ENCODE peak calls at places on chromosomes 13 and 19, in six cellular contexts. S is mesendoderm, R is IMR-90, Z is neuronal stem cell, F is trophoblast cell, P is H1. Q is an unnamed sample.

GRCh38 chr13:98324105-98324504 is 147.0 kb upstream of the RNF113B start:
- DNase-seq in S (no peak), Z (no peak), R (no peak), P (no peak), F (no peak), Q (no peak)

GRCh38 chr13:22455036-22455435 is 725.7 kb upstream of the SGCG start:
- DNase-seq in P (no peak), R (no peak), Z (no peak), S (peak), F (no peak), Q (no peak)

GRCh38 chr19:58543826-58544590 is at the start of gene TRIM28:
- DNase-seq in Z (peak), R (peak), P (peak), F (peak), S (peak), Q (peak)

GRCh38 chr13:37106642-37107041 is 1.2 kb upstream of the CSNK1A1L start:
- DNase-seq in R (peak), Z (no peak), S (peak), P (no peak), F (no peak), Q (no peak)

GRCh38 chr13:31970237-31970930 is 61.2 kb upstream of the FRY start:
- DNase-seq in S (no peak), Z (no peak), F (no peak), R (peak), P (no peak), Q (peak)

GRCh38 chr19:3821156-3821555 is 35.0 kb upstream of the MATK start:
- DNase-seq in F (no peak), S (no peak), Z (no peak), P (no peak), R (no peak), Q (peak)

GRCh38 chr13:31042501-31043165 is 110.2 kb downstream of the TEX26 start:
- DNase-seq in P (no peak), S (no peak), R (no peak), Z (no peak), F (no peak), Q (no peak)

GRCh38 chr19:18131841-18132596 is 20.9 kb upstream of the PIK3R2 start:
- DNase-seq in S (no peak), P (no peak), Z (no peak), R (no peak), F (no peak), Q (no peak)

GRCh38 chr13:42007844-42008243 is 40.6 kb upstream of the DGKH start:
- DNase-seq in P (no peak), Z (no peak), S (no peak), R (peak), F (no peak), Q (peak)

GRCh38 chr19:7877249-7877836 is 3.2 kb upstream of the PRR36 start:
- DNase-seq in S (no peak), Z (no peak), F (no peak), R (no peak), P (no peak), Q (no peak)

GRCh38 chr19:39090881-39091280 is 6.7 kb downstream of the ACP7 start:
- DNase-seq in P (no peak), R (no peak), S (no peak), F (no peak), Z (no peak), Q (no peak)

GRCh38 chr13:27170521-27171243 is 929 bp downstream of the USP12 start:
- DNase-seq in R (no peak), P (no peak), S (peak), F (peak), Z (peak), Q (no peak)

GRCh38 chr13:112730157-112730671 is 40.4 kb downstream of the ATP11A start:
- DNase-seq in P (no peak), F (no peak), R (no peak), Z (no peak), S (no peak), Q (no peak)

GRCh38 chr19:506404-507285 is 652 bp upstream of the TPGS1 start:
- DNase-seq in P (peak), S (peak), R (peak), F (peak), Z (no peak), Q (peak)

GRCh38 chr19:504634-505033 is 2.7 kb upstream of the TPGS1 start:
- DNase-seq in Z (no peak), P (no peak), S (no peak), F (no peak), R (no peak), Q (no peak)

GRCh38 chr19:508204-509150 is 1.2 kb downstream of the TPGS1 start:
- DNase-seq in F (no peak), R (no peak), Z (no peak), P (no peak), S (no peak), Q (no peak)

GRCh38 chr19:510606-511100 is 3.4 kb downstream of the TPGS1 start:
- DNase-seq in F (peak), P (peak), R (peak), S (peak), Z (peak), Q (peak)

DNA sequence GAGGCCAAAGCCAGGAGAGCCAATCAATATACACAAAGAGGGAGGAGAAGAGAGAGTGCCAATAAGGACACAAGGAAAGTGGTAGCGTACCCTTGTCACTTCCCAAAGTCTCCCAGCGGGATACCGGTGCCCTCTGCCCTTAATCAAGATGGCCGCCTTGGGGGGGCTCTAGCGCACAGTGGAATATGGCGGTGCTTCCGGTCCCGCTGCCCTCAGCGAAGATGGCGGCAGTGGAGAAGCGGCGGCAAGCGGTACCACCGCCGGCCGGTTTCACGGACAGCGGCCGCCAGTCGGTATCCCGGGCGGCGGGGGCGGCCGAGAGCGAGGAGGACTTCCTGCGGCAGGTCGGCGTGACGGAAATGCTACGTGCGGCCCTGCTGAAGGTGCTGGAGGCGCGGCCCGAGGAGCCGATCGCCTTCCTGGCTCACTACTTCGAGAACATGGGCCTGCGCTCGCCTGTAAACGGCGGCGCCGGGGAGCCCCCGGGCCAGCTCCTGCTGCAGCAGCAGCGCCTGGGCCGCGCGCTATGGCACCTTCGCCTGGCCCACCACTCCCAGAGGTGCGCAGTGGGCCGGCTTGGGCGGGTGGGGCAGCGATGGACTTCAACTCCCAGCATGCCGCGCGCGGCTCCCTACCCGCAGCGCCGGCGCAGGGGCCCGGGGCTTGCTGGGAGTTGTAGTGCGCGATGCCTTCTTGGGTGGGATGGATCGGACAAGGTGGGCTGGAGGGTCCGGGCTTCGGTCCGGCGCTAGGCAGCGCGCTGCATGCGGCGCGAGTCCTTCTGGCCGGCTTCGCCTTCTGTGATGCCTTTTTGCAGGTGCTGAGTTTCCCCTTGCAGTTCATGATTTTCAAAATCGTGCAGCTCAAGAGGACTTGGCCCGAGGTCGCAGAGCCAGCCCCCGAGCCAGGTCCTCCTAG is at the start of gene TPGS1:
- DNase-seq in F (peak), Z (peak), R (peak), P (no peak), S (peak), Q (peak)
- H2BK5ac ChIP-seq in F (peak), Z (peak), R (peak), P (peak), S (no peak), Q (peak)

DNA sequence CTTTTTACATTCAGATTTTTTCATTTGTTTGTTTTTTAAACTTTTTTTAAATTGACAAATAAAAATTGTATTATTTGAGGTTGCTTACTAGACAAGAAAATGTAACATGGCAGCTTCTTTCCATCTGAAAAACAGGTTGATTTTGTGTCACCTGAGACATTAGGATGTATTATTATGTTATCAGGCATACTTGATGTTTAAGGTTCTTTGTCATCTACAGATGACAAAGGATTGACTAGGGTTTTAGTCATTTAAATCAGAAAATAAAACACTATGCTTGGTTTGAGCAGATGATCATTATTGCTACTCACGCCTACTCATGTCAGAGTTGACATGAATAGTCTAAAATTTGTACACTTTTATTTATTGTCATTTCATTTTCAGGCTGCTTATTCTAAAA is 1494.5 kb downstream of the SLITRK5 start:
- DNase-seq in S (no peak), R (no peak), Z (no peak), P (no peak), F (no peak), Q (no peak)
- H3K4me3 ChIP-seq in S (no peak), R (no peak), Z (no peak), P (no peak), F (no peak), Q (no peak)

GRCh38 chr19:55539082-55539715 is 2.3 kb upstream of the SBK2 start:
- DNase-seq in R (no peak), P (no peak), F (no peak), Z (no peak), S (no peak), Q (no peak)

GRCh38 chr19:55538132-55538531 is 1.2 kb upstream of the SBK2 start:
- DNase-seq in R (no peak), Z (no peak), P (no peak), F (no peak), S (no peak), Q (no peak)

GRCh38 chr19:55536951-55537740 is at the start of gene SBK2:
- DNase-seq in P (peak), Z (peak), F (no peak), R (no peak), S (peak), Q (no peak)

GRCh38 chr19:55536366-55536765 is 567 bp downstream of the SBK2 start:
- DNase-seq in P (no peak), R (no peak), F (no peak), Z (no peak), S (no peak), Q (no peak)

GRCh38 chr19:55537741-55538111 is 793 bp upstream of the SBK2 start:
- DNase-seq in R (peak), Z (no peak), F (no peak), S (peak), P (no peak), Q (no peak)
- H2BK5ac ChIP-seq in R (no peak), Z (peak), F (no peak), S (no peak), P (peak), Q (no peak)

GRCh38 chr19:5065717-5066116 is 96.8 kb downstream of the KDM4B start:
- DNase-seq in S (no peak), Z (no peak), P (no peak), F (no peak), R (no peak), Q (no peak)

GRCh38 chr19:5062195-5062594 is 93.3 kb downstream of the KDM4B start:
- DNase-seq in F (no peak), P (no peak), R (no peak), Z (no peak), S (no peak), Q (no peak)

GRCh38 chr19:5062799-5063198 is 93.9 kb downstream of the KDM4B start:
- DNase-seq in P (no peak), R (no peak), S (no peak), F (no peak), Z (no peak), Q (no peak)

GRCh38 chr19:5064896-5065295 is 96.0 kb downstream of the KDM4B start:
- DNase-seq in F (no peak), R (no peak), P (no peak), S (no peak), Z (no peak), Q (no peak)

DNA sequence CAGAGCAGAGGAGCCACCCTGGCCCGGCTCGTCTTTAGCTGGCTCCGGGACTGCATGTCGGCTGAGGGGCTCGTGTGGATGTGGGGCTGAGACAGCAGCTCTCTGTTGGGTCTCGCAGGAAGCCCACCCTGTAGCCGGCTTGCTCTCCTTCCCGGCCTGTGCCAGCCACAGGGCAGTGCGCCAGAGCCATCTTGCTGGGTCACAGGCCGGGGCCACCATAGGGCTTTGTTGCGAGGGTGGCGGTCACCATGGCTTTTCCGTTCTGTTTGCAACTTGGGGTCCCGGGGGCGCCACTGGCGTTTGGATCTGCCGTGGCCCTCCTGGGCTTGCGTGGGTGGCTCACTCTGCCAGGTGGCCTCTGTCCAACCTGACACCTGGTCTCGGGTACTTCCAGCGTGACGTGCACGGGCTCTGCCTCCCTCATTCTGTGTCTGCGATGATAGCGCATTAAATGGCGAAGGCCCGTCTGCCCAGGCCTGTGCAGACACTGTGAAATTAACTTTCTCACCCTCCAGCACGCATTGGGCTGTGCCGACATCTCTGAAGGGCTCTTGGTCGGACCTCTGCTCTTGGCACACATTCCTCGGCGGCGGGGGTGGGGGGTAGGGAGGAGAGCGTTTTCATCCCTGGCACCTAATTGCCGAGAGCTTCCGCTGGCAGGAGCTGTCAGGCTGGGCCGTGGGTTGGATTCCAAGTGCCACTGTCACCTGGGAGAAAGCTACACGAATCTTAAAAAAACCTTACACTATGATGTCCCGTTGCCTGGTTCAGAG is 95.1 kb downstream of the KDM4B start:
- DNase-seq in S (no peak), R (no peak), Z (no peak), F (no peak), P (no peak), Q (no peak)
- H3K4me3 ChIP-seq in S (no peak), R (no peak), Z (no peak), F (no peak), P (no peak), Q (no peak)

GRCh38 chr19:13951799-13952153 is 533 bp upstream of the DCAF15 start:
- DNase-seq in S (no peak), Z (no peak), F (no peak), R (no peak), P (no peak), Q (no peak)

GRCh38 chr19:13951043-13951442 is 1.3 kb upstream of the DCAF15 start:
- DNase-seq in S (no peak), Z (no peak), R (no peak), P (no peak), F (no peak), Q (no peak)

GRCh38 chr19:13953021-13953531 is 767 bp downstream of the DCAF15 start:
- DNase-seq in Z (no peak), F (no peak), P (no peak), R (peak), S (peak), Q (peak)

GRCh38 chr19:13954185-13954584 is 1.9 kb downstream of the DCAF15 start:
- DNase-seq in P (no peak), Z (no peak), F (no peak), S (no peak), R (no peak), Q (no peak)

GRCh38 chr19:13952154-13953020 is at the start of gene DCAF15:
- DNase-seq in P (peak), Z (peak), R (peak), F (peak), S (peak), Q (peak)
- H2BK5ac ChIP-seq in P (peak), Z (peak), R (peak), F (peak), S (no peak), Q (peak)

GRCh38 chr13:87884874-87885273 is 213.7 kb downstream of the SLITRK5 start:
- DNase-seq in S (peak), P (peak), Z (peak), F (no peak), R (peak), Q (peak)
- H3K4me3 ChIP-seq in S (no peak), P (no peak), Z (no peak), F (no peak), R (no peak), Q (no peak)

DNA sequence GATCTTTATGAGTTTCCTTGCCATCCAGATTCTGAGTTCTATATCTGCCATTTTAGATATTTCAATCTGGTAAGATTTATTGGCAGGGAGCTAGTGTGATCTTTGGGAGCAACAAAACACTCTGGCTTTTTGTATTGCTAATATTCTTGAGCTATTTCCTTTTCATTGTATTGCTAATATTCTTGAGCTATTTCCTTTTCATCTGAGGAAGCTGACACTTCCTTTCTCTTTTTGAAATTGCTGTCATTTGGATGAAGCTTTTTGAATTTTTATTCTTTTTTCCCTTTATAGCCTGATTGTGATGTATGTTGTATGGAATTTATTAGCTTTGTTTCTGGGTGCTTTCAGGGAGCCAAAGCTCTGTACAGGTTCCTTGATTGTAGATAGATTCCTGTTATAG is 873.5 kb upstream of the ATXN8OS start:
- DNase-seq in S (no peak), R (no peak), P (no peak), F (no peak), Z (no peak), Q (no peak)
- H2BK5ac ChIP-seq in S (no peak), R (no peak), P (peak), F (no peak), Z (no peak), Q (no peak)

DNA sequence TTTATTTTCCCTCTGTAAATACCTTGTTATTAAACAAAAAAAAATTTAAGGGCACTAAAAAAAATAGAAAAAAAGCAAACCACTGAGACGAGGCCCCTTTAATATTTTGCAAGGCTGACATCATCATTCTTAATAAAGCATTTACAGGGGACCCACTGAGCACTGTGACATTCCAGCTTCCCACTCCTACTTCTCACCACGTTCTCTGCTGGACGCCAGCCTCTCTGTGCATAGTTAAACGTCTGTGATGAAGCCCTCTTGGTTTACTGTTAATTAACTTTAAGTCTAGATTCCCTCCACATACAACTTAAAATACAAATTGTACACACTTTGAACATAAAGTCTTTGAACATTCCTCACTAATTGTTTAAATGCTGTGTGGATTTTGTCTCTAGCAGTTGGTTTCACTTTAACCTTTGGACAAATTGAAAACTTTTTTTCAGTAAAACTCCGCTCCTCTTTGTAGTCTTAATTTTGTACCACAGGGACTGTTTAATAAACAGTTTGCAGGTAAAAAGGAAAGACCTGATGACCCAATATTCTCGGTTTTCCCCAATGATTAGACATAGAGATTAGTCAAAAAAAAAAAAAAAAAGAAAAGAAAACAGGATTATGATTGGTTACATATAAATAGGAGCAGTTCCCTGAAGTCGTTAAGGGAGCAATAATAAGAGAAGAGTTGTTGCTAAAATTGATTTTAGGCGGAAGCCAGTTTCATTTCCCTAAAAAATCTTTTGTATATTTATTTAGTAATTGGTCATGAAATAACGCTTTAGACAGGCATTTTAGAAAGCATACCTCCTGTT is 219.8 kb downstream of the MZT1 start:
- DNase-seq in R (no peak), S (no peak), P (no peak), Z (no peak), F (no peak), Q (peak)
- H3K4me3 ChIP-seq in R (no peak), S (no peak), P (no peak), Z (no peak), F (no peak), Q (no peak)

DNA sequence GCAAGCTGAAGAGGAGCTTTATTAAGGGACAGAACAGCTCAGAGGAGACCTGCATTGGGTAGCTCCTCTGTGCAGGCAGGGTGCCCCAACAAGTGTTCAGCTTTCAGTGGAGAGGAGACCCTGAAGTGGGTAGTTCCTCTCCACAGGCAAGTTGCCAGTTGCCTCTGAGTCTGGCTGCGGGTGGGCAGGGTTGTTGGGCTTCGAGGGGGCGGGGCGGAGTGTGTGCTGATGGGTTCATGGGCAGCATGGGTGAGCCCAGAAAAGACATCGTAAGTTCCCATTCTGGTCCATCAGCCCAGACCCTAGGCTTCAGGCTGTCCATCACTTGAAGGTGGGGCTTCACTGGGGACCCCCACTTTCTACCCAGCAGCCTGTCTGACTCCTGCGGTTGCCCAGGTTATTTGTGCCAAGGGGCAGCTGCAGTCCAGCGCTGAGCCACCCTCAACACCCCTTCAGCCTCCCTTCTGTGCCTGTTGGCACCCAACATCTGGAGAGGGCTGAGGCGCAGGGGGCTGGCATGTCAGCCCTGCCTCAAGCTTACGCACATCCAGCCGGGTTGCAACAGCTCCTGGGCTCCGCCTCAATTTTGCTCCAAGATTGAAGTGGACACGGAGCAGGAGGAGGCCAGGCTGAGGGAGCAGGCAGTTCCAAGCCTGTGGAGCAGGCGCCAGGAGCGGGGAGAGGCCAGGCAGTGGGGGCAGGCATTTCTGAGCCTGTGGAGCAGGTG is 350.5 kb upstream of the PCDH20 start:
- DNase-seq in F (no peak), S (no peak), R (no peak), P (no peak), Z (no peak), Q (no peak)
- H2BK5ac ChIP-seq in F (no peak), S (no peak), R (no peak), P (no peak), Z (peak), Q (no peak)